ENCODE peak calls at places on chromosome 11, in eight cellular contexts. T is heart right ventricle; Q is mesendoderm; P is activated T-helper 1 cell treated with anti-CD3 and anti-CD28 coated beads, Interleukin-12 subunit alpha, Interleukin-12 subunit beta, Interleukin-2, Interleukin-4 antibody, amounts not matched to agents 30 ng/mL and 10 ng/mL and 1 ng/mL, durations not matched to agents 14 hours and 24 hours and 36 hours; V is astrocyte of the hippocampus; Z is activated CD4-positive, alpha-beta T cell treated with anti-CD3 and anti-CD28 coated beads for 1 hour; H is effector CD4-positive, alpha-beta T cell; E is ACHN. O is an unnamed sample.

GRCh38 chr11:123430736-123431356 is 777 bp downstream of the GRAMD1B start:
- DNase-seq in T (peak), Q (peak), P (peak), V (peak), Z (peak), H (peak), E (no peak), O (peak)

GRCh38 chr11:1297011-1297575 is 12.3 kb downstream of the TOLLIP start:
- DNase-seq in T (no peak), Q (no peak), P (no peak), V (no peak), Z (no peak), H (no peak), E (no peak), O (no peak)

GRCh38 chr11:19849107-19849789 is 136.6 kb downstream of the NAV2 start:
- DNase-seq in T (no peak), Q (no peak), P (no peak), V (no peak), Z (no peak), H (no peak), E (no peak), O (peak)

GRCh38 chr11:31366795-31367194 is 2.7 kb downstream of the DCDC1 start:
- DNase-seq in T (no peak), Q (no peak), P (no peak), V (no peak), Z (no peak), H (no peak), E (no peak), O (no peak)

GRCh38 chr11:61384271-61385242 is 7.8 kb upstream of the TMEM216 start:
- DNase-seq in T (no peak), Q (peak), P (no peak), V (no peak), Z (no peak), H (no peak), E (no peak), O (no peak)

GRCh38 chr11:60914620-60915249 is 777 bp downstream of the TMEM109 start:
- DNase-seq in T (no peak), Q (peak), P (no peak), V (peak), Z (no peak), H (no peak), E (peak), O (no peak)

GRCh38 chr11:39304586-39304985 is 2154.9 kb downstream of the LRRC4C start:
- DNase-seq in T (no peak), Q (peak), P (no peak), V (no peak), Z (no peak), H (no peak), E (no peak), O (no peak)

GRCh38 chr11:73431431-73431830 is 55.2 kb downstream of the RELT start:
- DNase-seq in T (no peak), Q (no peak), P (no peak), V (no peak), Z (no peak), H (no peak), E (no peak), O (no peak)

GRCh38 chr11:75072582-75072981 is 24.1 kb downstream of the OR2AT4 start:
- DNase-seq in T (no peak), Q (peak), P (no peak), V (no peak), Z (no peak), H (no peak), E (no peak), O (no peak)

GRCh38 chr11:126194121-126194543 is 17.3 kb downstream of the RPUSD4 start:
- DNase-seq in T (peak), Q (peak), P (no peak), V (peak), Z (no peak), H (no peak), E (peak), O (no peak)

GRCh38 chr11:61769169-61769920 is 16.9 kb downstream of the MYRF start:
- DNase-seq in T (no peak), Q (no peak), P (no peak), V (peak), Z (no peak), H (no peak), E (no peak), O (no peak)

GRCh38 chr11:10892250-10892649 is 34.4 kb upstream of the ZBED5 start:
- DNase-seq in T (no peak), Q (no peak), P (no peak), V (no peak), Z (no peak), H (no peak), E (no peak), O (no peak)

GRCh38 chr11:33899383-33900037 is 7.6 kb upstream of the LMO2 start:
- DNase-seq in T (peak), Q (peak), P (no peak), V (peak), Z (no peak), H (no peak), E (peak), O (peak)

GRCh38 chr11:14894657-14895598 is 2.9 kb upstream of the CYP2R1 start:
- DNase-seq in T (no peak), Q (peak), P (no peak), V (no peak), Z (no peak), H (no peak), E (no peak), O (peak)

GRCh38 chr11:8767466-8768142 is 85.0 kb downstream of the RPL27A start:
- DNase-seq in T (no peak), Q (peak), P (no peak), V (peak), Z (no peak), H (no peak), E (no peak), O (no peak)

GRCh38 chr11:84316866-84317560 is 1030.8 kb upstream of the CCDC90B start:
- DNase-seq in T (no peak), Q (peak), P (no peak), V (peak), Z (no peak), H (no peak), E (no peak), O (no peak)

GRCh38 chr11:69320326-69320725 is 26.4 kb downstream of the MYEOV start:
- DNase-seq in T (no peak), Q (no peak), P (no peak), V (peak), Z (no peak), H (no peak), E (peak), O (no peak)

GRCh38 chr11:118957549-118957948 is 1.5 kb downstream of the UPK2 start:
- DNase-seq in T (no peak), Q (no peak), P (no peak), V (no peak), Z (no peak), H (no peak), E (no peak), O (no peak)

GRCh38 chr11:122045181-122045586 is 70.8 kb downstream of the BLID start:
- DNase-seq in T (no peak), Q (no peak), P (no peak), V (peak), Z (no peak), H (no peak), E (no peak), O (no peak)

GRCh38 chr11:117544431-117544830 is 216.8 kb downstream of the CEP164 start:
- DNase-seq in T (no peak), Q (no peak), P (no peak), V (no peak), Z (no peak), H (no peak), E (no peak), O (no peak)

GRCh38 chr11:65126624-65127274 is 4.6 kb downstream of the MRPL49 start:
- DNase-seq in T (no peak), Q (no peak), P (no peak), V (no peak), Z (no peak), H (no peak), E (no peak), O (no peak)

GRCh38 chr11:115761348-115761747 is 257.1 kb upstream of the CADM1 start:
- DNase-seq in T (no peak), Q (no peak), P (no peak), V (no peak), Z (no peak), H (no peak), E (no peak), O (no peak)

GRCh38 chr11:106708348-106708747 is 309.9 kb downstream of the GUCY1A2 start:
- DNase-seq in T (no peak), Q (peak), P (no peak), V (no peak), Z (no peak), H (no peak), E (no peak), O (no peak)

GRCh38 chr11:8719260-8720190 is 36.9 kb downstream of the RPL27A start:
- DNase-seq in T (peak), Q (peak), P (no peak), V (peak), Z (no peak), H (no peak), E (peak), O (peak)

GRCh38 chr11:67584881-67585873 is 1.6 kb downstream of the GSTP1 start:
- DNase-seq in T (no peak), Q (peak), P (no peak), V (no peak), Z (no peak), H (no peak), E (no peak), O (no peak)

GRCh38 chr11:7353100-7353499 is 101.4 kb downstream of the SYT9 start:
- DNase-seq in T (peak), Q (peak), P (no peak), V (peak), Z (no peak), H (no peak), E (peak), O (no peak)

GRCh38 chr11:81959341-81959740 is 774.3 kb downstream of the FAM181B start:
- DNase-seq in T (no peak), Q (peak), P (no peak), V (no peak), Z (no peak), H (no peak), E (no peak), O (no peak)

O was measured in left ventricle myocardium inferior.